ENCODE peak calls at places on chromosomes 4 and X, in four cellular contexts. C is T-helper 1 cell, G is A172, W is left colon. U is an unnamed sample.

GRCh38 chr4:1571986-1572385 is 112.1 kb downstream of the FAM53A start:
- DNase-seq in W (no peak), C (no peak), G (no peak), U (no peak)

GRCh38 chrX:104135677-104136076 is 21.1 kb downstream of the SLC25A53 start:
- DNase-seq in C (no peak), W (no peak), G (no peak), U (no peak)

GRCh38 chr4:110472583-110473329 is 3.2 kb upstream of the ENPEP start:
- DNase-seq in C (no peak), G (no peak), W (no peak), U (no peak)

GRCh38 chr4:25783943-25784342 is 78.8 kb downstream of the SEL1L3 start:
- DNase-seq in G (no peak), C (no peak), W (no peak), U (no peak)

GRCh38 chr4:188145626-188146025 is 6.4 kb downstream of the TRIML1 start:
- DNase-seq in W (no peak), G (no peak), C (no peak), U (no peak)

GRCh38 chrX:118548831-118549230 is 53.2 kb downstream of the DOCK11 start:
- DNase-seq in C (no peak), G (no peak), W (no peak), U (no peak)

GRCh38 chr4:83993774-83994173 is 457.9 kb downstream of the GPAT3 start:
- DNase-seq in W (no peak), G (no peak), C (no peak), U (no peak)

GRCh38 chrX:7110821-7111276 is 36.7 kb upstream of the STS start:
- DNase-seq in C (no peak), G (peak), W (no peak), U (no peak)

GRCh38 chr4:55291227-55291629 is 54.8 kb upstream of the SRD5A3 start:
- DNase-seq in G (no peak), W (no peak), C (no peak), U (no peak)

GRCh38 chr4:184385705-184386141 is 88.6 kb downstream of the IRF2 start:
- DNase-seq in G (no peak), C (no peak), W (peak), U (no peak)

GRCh38 chr4:109389367-109390118 is 44.1 kb upstream of the SEC24B start:
- DNase-seq in C (no peak), G (no peak), W (no peak), U (no peak)

GRCh38 chrX:70826715-70827114 is 81.8 kb downstream of the TEX11 start:
- DNase-seq in G (no peak), W (no peak), C (no peak), U (peak)

GRCh38 chr4:118032691-118033090 is 1.6 kb upstream of the NDST3 start:
- DNase-seq in W (no peak), G (peak), C (no peak), U (no peak)

GRCh38 chr4:93828332-93828829 is at the start of gene ATOH1:
- DNase-seq in C (no peak), G (no peak), W (peak), U (no peak)

GRCh38 chr4:126779001-126779400 is 853.8 kb upstream of the INTU start:
- DNase-seq in G (no peak), W (no peak), C (no peak), U (no peak)

GRCh38 chr4:132195181-132195580 is 953.9 kb upstream of the PCDH10 start:
- DNase-seq in C (no peak), W (no peak), G (no peak), U (no peak)

GRCh38 chr4:176319237-176319703 is 496 bp upstream of the SPCS3 start:
- DNase-seq in C (no peak), G (no peak), W (no peak), U (peak)

U was measured in DMS 273 treated with DMSO at 0.1 percent for 48 hours.